ENCODE peak calls at places on chromosome 2, in seven cellular contexts. U is GM12865, M is astrocyte of the spinal cord, N is fibroblast of pulmonary artery, J is NCI-H1930, G is GM23248, W is fibroblast of lung. T is an unnamed sample.

GRCh38 chr2:69200107-69200520 is 186.9 kb downstream of the GFPT1 start:
- DNase-seq in U (no peak), W (no peak), N (peak), M (peak), J (no peak), G (peak), T (peak)

GRCh38 chr2:120415728-120416509 is 70.0 kb downstream of the INHBB start:
- DNase-seq in G (no peak), U (no peak), W (no peak), N (no peak), M (no peak), J (no peak), T (no peak)

GRCh38 chr2:54608224-54608623 is 115.2 kb upstream of the EML6 start:
- DNase-seq in N (no peak), M (no peak), G (no peak), J (no peak), U (no peak), W (no peak), T (no peak)

GRCh38 chr2:10947005-10947440 is 35.3 kb downstream of the KCNF1 start:
- DNase-seq in N (peak), W (peak), M (peak), U (no peak), G (peak), J (no peak), T (peak)

GRCh38 chr2:191617589-191617988 is 60.3 kb upstream of the NABP1 start:
- DNase-seq in G (no peak), N (no peak), M (no peak), U (peak), J (no peak), W (no peak), T (peak)

GRCh38 chr2:227191367-227191766 is 26.9 kb downstream of the COL4A3 start:
- DNase-seq in U (no peak), N (no peak), M (peak), W (peak), G (peak), J (no peak), T (peak)

GRCh38 chr2:239261336-239261735 is 139.5 kb downstream of the HDAC4 start:
- DNase-seq in W (no peak), M (no peak), G (no peak), J (no peak), N (no peak), U (no peak), T (no peak)

GRCh38 chr2:19649785-19650380 is 251.9 kb downstream of the TTC32 start:
- DNase-seq in M (peak), U (no peak), J (no peak), W (peak), N (peak), G (peak), T (peak)

GRCh38 chr2:61640406-61640805 is 102.2 kb upstream of the XPO1 start:
- DNase-seq in M (no peak), U (no peak), N (no peak), G (no peak), J (no peak), W (no peak), T (no peak)

GRCh38 chr2:21220930-21221329 is 97.2 kb downstream of the TDRD15 start:
- DNase-seq in M (peak), G (no peak), U (no peak), J (no peak), W (no peak), N (peak), T (peak)

GRCh38 chr2:233267516-233268245 is 16.2 kb downstream of the ATG16L1 start:
- DNase-seq in M (no peak), J (no peak), N (no peak), W (no peak), U (peak), G (no peak), T (no peak)

GRCh38 chr2:115774361-115774760 is 1331.9 kb downstream of the DPP10 start:
- DNase-seq in J (no peak), M (no peak), U (no peak), G (no peak), N (no peak), W (no peak), T (no peak)

GRCh38 chr2:235498556-235499305 is 4.9 kb downstream of the AGAP1 start:
- DNase-seq in U (no peak), N (no peak), G (no peak), J (no peak), W (peak), M (peak), T (no peak)

GRCh38 chr2:144629937-144630336 is 110.0 kb upstream of the ZEB2 start:
- DNase-seq in W (no peak), M (no peak), G (peak), J (no peak), U (no peak), N (peak), T (peak)

GRCh38 chr2:238123991-238124470 is 14.4 kb upstream of the KLHL30 start:
- DNase-seq in N (no peak), G (no peak), U (no peak), W (no peak), M (no peak), J (no peak), T (no peak)

GRCh38 chr2:198901894-198902293 is 555.8 kb downstream of the SATB2 start:
- DNase-seq in U (no peak), N (no peak), G (no peak), M (no peak), J (no peak), W (no peak), T (no peak)

GRCh38 chr2:122960727-122961641 is 1064.1 kb upstream of the CNTNAP5 start:
- DNase-seq in G (peak), W (peak), M (peak), N (peak), J (peak), U (no peak), T (peak)

GRCh38 chr2:171102802-171103201 is 57.9 kb downstream of the TLK1 start:
- DNase-seq in U (no peak), J (peak), M (no peak), G (no peak), W (no peak), N (no peak), T (no peak)

GRCh38 chr2:164808776-164809175 is 32.8 kb downstream of the COBLL1 start:
- DNase-seq in G (peak), M (no peak), N (peak), W (peak), J (no peak), U (no peak), T (peak)

GRCh38 chr2:75634945-75635344 is 11.6 kb upstream of the MRPL19 start:
- DNase-seq in J (no peak), N (no peak), W (no peak), U (peak), G (no peak), M (no peak), T (no peak)

GRCh38 chr2:110748489-110748867 is 16.1 kb downstream of the ACOXL start:
- DNase-seq in G (no peak), M (peak), N (no peak), W (peak), J (peak), U (peak), T (no peak)

GRCh38 chr2:95273911-95274290 is 348 bp upstream of the PROM2 start:
- DNase-seq in J (no peak), N (no peak), M (no peak), U (no peak), G (no peak), W (no peak), T (no peak)

GRCh38 chr2:168935810-168936581 is 34.9 kb downstream of the G6PC2 start:
- DNase-seq in M (peak), N (peak), U (no peak), G (peak), W (peak), J (no peak), T (peak)

GRCh38 chr2:100730290-100730868 is 89.6 kb upstream of the NPAS2 start:
- DNase-seq in N (peak), U (peak), G (peak), W (peak), J (no peak), M (peak), T (peak)

GRCh38 chr2:64913357-64913869 is 75.8 kb upstream of the SLC1A4 start:
- DNase-seq in W (no peak), N (no peak), G (no peak), M (no peak), U (peak), J (no peak), T (no peak)

GRCh38 chr2:43610361-43610760 is 14.5 kb upstream of the THADA start:
- DNase-seq in M (no peak), U (no peak), N (no peak), J (no peak), W (no peak), G (no peak), T (no peak)

GRCh38 chr2:230925879-230926765 is 1.1 kb upstream of the GPR55 start:
- DNase-seq in W (no peak), J (no peak), U (peak), M (no peak), G (no peak), N (no peak), T (no peak)

GRCh38 chr2:212940816-212941215 is 210.6 kb downstream of the IKZF2 start:
- DNase-seq in G (peak), U (no peak), N (peak), W (peak), J (peak), M (peak), T (peak)

GRCh38 chr2:20537423-20538307 is 90.8 kb downstream of the RHOB start:
- DNase-seq in J (no peak), N (no peak), G (no peak), M (no peak), U (no peak), W (no peak), T (no peak)

GRCh38 chr2:167715932-167716331 is 531.5 kb downstream of the STK39 start:
- DNase-seq in M (no peak), W (no peak), N (no peak), U (no peak), J (no peak), G (no peak), T (no peak)

GRCh38 chr2:11896386-11896785 is 150.0 kb downstream of the LPIN1 start:
- DNase-seq in J (no peak), N (no peak), M (peak), G (no peak), U (no peak), W (no peak), T (no peak)

GRCh38 chr2:231883468-231883881 is 42.7 kb downstream of the NPPC start:
- DNase-seq in U (no peak), W (peak), J (no peak), M (peak), G (peak), N (no peak), T (no peak)

GRCh38 chr2:2507471-2507997 is 176.5 kb upstream of the MYT1L start:
- DNase-seq in M (no peak), G (no peak), W (no peak), N (no peak), U (no peak), J (no peak), T (no peak)

GRCh38 chr2:127407091-127407490 is 11.1 kb upstream of the PROC start:
- DNase-seq in J (no peak), M (no peak), U (no peak), W (no peak), G (no peak), N (no peak), T (no peak)

GRCh38 chr2:157470321-157470720 is 26.4 kb upstream of the CYTIP start:
- DNase-seq in G (no peak), U (peak), M (no peak), N (no peak), J (no peak), W (no peak), T (no peak)